ENCODE peak calls at places on chromosomes 6 and 20, in ten cellular contexts. K is heart left ventricle, A is body of pancreas, Q is right lobe of liver, V is A549, F is HCT116, L is HepG2, R is IMR-90, N is upper lobe of left lung, Y is GM12878. I is an unnamed sample.

GRCh38 chr20:44093249-44093582 is 93.8 kb downstream of the JPH2 start:
- ATAC-seq in K (no peak), A (no peak), Q (no peak), V (no peak), F (peak), L (no peak), R (no peak), N (no peak), Y (no peak), I (no peak)

GRCh38 chr6:30211899-30212298 is 1.3 kb downstream of the TRIM26 start:
- ATAC-seq in K (no peak), A (no peak), Q (no peak), V (no peak), F (no peak), L (no peak), R (no peak), N (no peak), Y (no peak), I (no peak)

GRCh38 chr6:149890629-149891045 is 7.3 kb downstream of the RAET1E start:
- ATAC-seq in K (peak), A (no peak), Q (no peak), V (peak), F (no peak), L (no peak), R (no peak), N (no peak), Y (no peak), I (no peak)

GRCh38 chr20:59123011-59123676 is 40.5 kb upstream of the ZNF831 start:
- ATAC-seq in K (no peak), A (no peak), Q (no peak), V (no peak), F (no peak), L (no peak), R (no peak), N (no peak), Y (no peak), I (no peak)

GRCh38 chr6:7523922-7524321 is 17.5 kb upstream of the DSP start:
- ATAC-seq in K (no peak), A (no peak), Q (no peak), V (no peak), F (no peak), L (no peak), R (no peak), N (no peak), Y (no peak), I (no peak)

GRCh38 chr6:112956696-112957525 is 609.8 kb downstream of the RFPL4B start:
- ATAC-seq in K (peak), A (no peak), Q (no peak), V (no peak), F (no peak), L (no peak), R (peak), N (no peak), Y (no peak), I (peak)

GRCh38 chr6:30227763-30228487 is 14.7 kb upstream of the TRIM26 start:
- ATAC-seq in K (no peak), A (no peak), Q (no peak), V (no peak), F (no peak), L (peak), R (no peak), N (no peak), Y (peak), I (no peak)

GRCh38 chr20:12928755-12929401 is 79.9 kb upstream of the SPTLC3 start:
- ATAC-seq in K (no peak), A (peak), Q (no peak), V (no peak), F (no peak), L (peak), R (peak), N (no peak), Y (no peak), I (no peak)

GRCh38 chr6:121573466-121573865 is 138.0 kb downstream of the GJA1 start:
- ATAC-seq in K (peak), A (no peak), Q (peak), V (no peak), F (no peak), L (no peak), R (peak), N (no peak), Y (no peak), I (no peak)

GRCh38 chr20:35893942-35894341 is 60.4 kb downstream of the SCAND1 start:
- ATAC-seq in K (no peak), A (no peak), Q (no peak), V (no peak), F (no peak), L (no peak), R (no peak), N (no peak), Y (peak), I (no peak)

GRCh38 chr6:45548657-45549515 is 171.2 kb upstream of the SUPT3H start:
- ATAC-seq in K (no peak), A (no peak), Q (peak), V (no peak), F (no peak), L (peak), R (peak), N (no peak), Y (peak), I (no peak)

GRCh38 chr20:11155156-11155805 is 481.5 kb upstream of the JAG1 start:
- ATAC-seq in K (no peak), A (no peak), Q (no peak), V (no peak), F (no peak), L (no peak), R (no peak), N (no peak), Y (no peak), I (no peak)

GRCh38 chr20:20423117-20423516 is 55.2 kb downstream of the INSM1 start:
- ATAC-seq in K (no peak), A (no peak), Q (no peak), V (no peak), F (no peak), L (peak), R (no peak), N (no peak), Y (no peak), I (no peak)

GRCh38 chr6:143545976-143546547 is 34.5 kb upstream of the FUCA2 start:
- ATAC-seq in K (no peak), A (no peak), Q (no peak), V (no peak), F (no peak), L (peak), R (peak), N (no peak), Y (no peak), I (no peak)

GRCh38 chr6:45430590-45431202 is 53.0 kb upstream of the SUPT3H start:
- ATAC-seq in K (no peak), A (no peak), Q (no peak), V (no peak), F (no peak), L (no peak), R (no peak), N (no peak), Y (no peak), I (no peak)

GRCh38 chr20:18057106-18057993 is at the start of gene OVOL2:
- ATAC-seq in K (no peak), A (peak), Q (peak), V (peak), F (peak), L (peak), R (no peak), N (peak), Y (no peak), I (no peak)

GRCh38 chr6:115495184-115495583 is 565.5 kb downstream of the FRK start:
- ATAC-seq in K (no peak), A (no peak), Q (no peak), V (no peak), F (no peak), L (no peak), R (no peak), N (no peak), Y (no peak), I (no peak)

GRCh38 chr20:52219441-52219840 is 27.9 kb upstream of the ZFP64 start:
- ATAC-seq in K (no peak), A (no peak), Q (no peak), V (no peak), F (peak), L (peak), R (no peak), N (no peak), Y (no peak), I (no peak)
- TF ChIP-seq POLR2A in K (no peak), A (no peak), Q (no peak), V (no peak), F (no peak), L (no peak), R (no peak), N (no peak), Y (no peak), I (no peak)

GRCh38 chr6:130364224-130364780 is 1.5 kb upstream of the TMEM200A start:
- ATAC-seq in K (no peak), A (no peak), Q (no peak), V (no peak), F (no peak), L (no peak), R (no peak), N (no peak), Y (no peak), I (no peak)

GRCh38 chr6:130357436-130357835 is 8.4 kb upstream of the TMEM200A start:
- ATAC-seq in K (no peak), A (no peak), Q (no peak), V (no peak), F (no peak), L (no peak), R (no peak), N (no peak), Y (no peak), I (no peak)

GRCh38 chr6:130355572-130355971 is 10.2 kb upstream of the TMEM200A start:
- ATAC-seq in K (no peak), A (no peak), Q (no peak), V (no peak), F (no peak), L (no peak), R (no peak), N (no peak), Y (no peak), I (no peak)

GRCh38 chr6:130362128-130362527 is 3.7 kb upstream of the TMEM200A start:
- ATAC-seq in K (no peak), A (no peak), Q (no peak), V (no peak), F (no peak), L (no peak), R (no peak), N (no peak), Y (no peak), I (no peak)

DNA sequence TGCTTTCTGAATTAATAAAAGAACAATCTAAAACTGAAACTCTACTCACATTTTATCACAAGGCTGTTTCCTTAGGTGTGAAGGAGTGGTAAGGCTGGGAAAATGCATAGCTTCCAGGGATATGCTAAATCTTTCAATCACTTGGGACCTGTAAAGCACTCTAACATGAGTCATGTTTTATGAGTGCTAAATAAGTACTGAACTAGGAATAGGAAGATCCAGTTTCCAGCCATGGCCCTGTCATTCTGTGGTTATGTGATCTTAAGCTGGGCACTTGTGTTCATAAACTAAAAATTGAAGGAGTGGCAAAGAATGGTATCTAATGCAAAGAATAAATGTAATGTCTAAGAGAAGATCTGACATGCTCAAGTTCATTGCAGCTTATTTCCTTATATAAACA is 6.1 kb upstream of the TMEM200A start:
- ATAC-seq in K (no peak), A (no peak), Q (no peak), V (no peak), F (no peak), L (no peak), R (no peak), N (no peak), Y (no peak), I (no peak)
- H3K27ac ChIP-seq in K (no peak), A (no peak), Q (no peak), V (no peak), F (no peak), L (no peak), R (no peak), N (no peak), Y (no peak), I (no peak)

GRCh38 chr6:32045811-32046449 is 7.7 kb downstream of the CYP21A2 start:
- ATAC-seq in K (peak), A (no peak), Q (no peak), V (no peak), F (no peak), L (no peak), R (no peak), N (no peak), Y (no peak), I (peak)

GRCh38 chr6:32047539-32047854 is 9.3 kb downstream of the CYP21A2 start:
- ATAC-seq in K (no peak), A (no peak), Q (no peak), V (no peak), F (no peak), L (peak), R (no peak), N (no peak), Y (no peak), I (no peak)

GRCh38 chr6:32046450-32047083 is 8.4 kb downstream of the CYP21A2 start:
- ATAC-seq in K (peak), A (no peak), Q (no peak), V (no peak), F (peak), L (peak), R (peak), N (no peak), Y (no peak), I (peak)

GRCh38 chr6:32047084-32047478 is 8.9 kb downstream of the CYP21A2 start:
- ATAC-seq in K (peak), A (no peak), Q (no peak), V (no peak), F (peak), L (no peak), R (peak), N (no peak), Y (no peak), I (peak)

DNA sequence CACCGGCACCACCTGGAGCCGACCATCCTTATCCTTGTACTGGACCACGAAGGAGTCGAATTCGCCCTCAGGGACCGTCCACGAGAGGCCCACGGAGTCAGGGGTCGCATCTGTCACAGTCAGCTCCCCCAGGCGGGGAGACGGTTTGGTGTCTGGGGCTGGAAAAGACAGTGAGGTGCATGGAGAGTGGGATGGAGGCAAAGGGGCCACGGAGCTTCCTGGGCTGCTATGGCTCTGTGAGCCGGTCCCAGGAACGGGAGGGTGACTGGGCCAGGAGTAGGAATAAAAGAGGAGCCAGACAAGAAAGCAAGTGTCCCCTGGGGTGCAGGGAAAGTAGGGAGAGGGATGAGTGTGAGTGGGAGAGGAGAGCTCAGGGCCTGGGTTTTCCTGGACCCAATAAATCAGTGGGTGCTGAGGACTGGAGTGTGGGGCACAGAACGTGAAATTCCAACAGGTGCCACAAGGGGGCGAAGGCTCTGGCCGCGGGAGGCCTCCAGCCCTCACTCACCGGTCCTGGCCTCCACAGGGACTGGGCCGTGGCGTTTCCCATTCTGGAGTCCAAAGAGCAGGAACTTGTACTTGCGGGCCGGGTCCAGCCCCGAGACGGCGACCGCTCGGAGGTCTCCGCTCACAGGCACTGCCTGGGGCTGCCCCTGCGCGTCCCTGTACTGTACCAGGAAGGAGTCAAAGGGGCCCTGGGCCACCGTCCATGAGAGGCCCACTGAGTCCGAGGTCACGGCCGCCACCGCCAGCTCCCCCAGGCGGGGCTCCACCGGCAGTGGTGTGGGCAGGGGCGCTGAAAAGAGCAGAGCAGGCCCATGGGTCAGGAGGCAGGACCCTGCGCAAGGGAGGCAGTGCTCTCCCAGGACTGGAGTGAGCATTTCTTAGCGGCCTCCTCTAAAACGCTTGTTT is 9.9 kb downstream of the CYP21A2 start:
- ATAC-seq in K (peak), A (peak), Q (peak), V (peak), F (peak), L (peak), R (peak), N (peak), Y (peak), I (peak)
- TF ChIP-seq POLR2A in K (no peak), A (no peak), Q (no peak), V (no peak), F (no peak), L (peak), R (no peak), N (no peak), Y (no peak), I (no peak)

GRCh38 chr6:95087394-95088097 is 489.8 kb upstream of the MANEA start:
- ATAC-seq in K (peak), A (peak), Q (peak), V (no peak), F (peak), L (no peak), R (peak), N (no peak), Y (no peak), I (no peak)
- H3K27ac ChIP-seq in K (no peak), A (no peak), Q (peak), V (no peak), F (no peak), L (no peak), R (no peak), N (no peak), Y (no peak), I (no peak)

GRCh38 chr6:89144358-89145041 is 1.4 kb upstream of the PM20D2 start:
- ATAC-seq in K (no peak), A (no peak), Q (no peak), V (no peak), F (no peak), L (no peak), R (no peak), N (no peak), Y (peak), I (no peak)

GRCh38 chr6:89145461-89145961 is 344 bp upstream of the PM20D2 start:
- ATAC-seq in K (no peak), A (peak), Q (peak), V (peak), F (peak), L (peak), R (peak), N (peak), Y (peak), I (peak)

GRCh38 chr6:89146748-89147715 is 1.2 kb downstream of the PM20D2 start:
- ATAC-seq in K (peak), A (peak), Q (no peak), V (no peak), F (no peak), L (no peak), R (peak), N (no peak), Y (no peak), I (no peak)

GRCh38 chr6:89148016-89148750 is 2.3 kb downstream of the PM20D2 start:
- ATAC-seq in K (no peak), A (no peak), Q (no peak), V (no peak), F (no peak), L (no peak), R (no peak), N (no peak), Y (no peak), I (no peak)

DNA sequence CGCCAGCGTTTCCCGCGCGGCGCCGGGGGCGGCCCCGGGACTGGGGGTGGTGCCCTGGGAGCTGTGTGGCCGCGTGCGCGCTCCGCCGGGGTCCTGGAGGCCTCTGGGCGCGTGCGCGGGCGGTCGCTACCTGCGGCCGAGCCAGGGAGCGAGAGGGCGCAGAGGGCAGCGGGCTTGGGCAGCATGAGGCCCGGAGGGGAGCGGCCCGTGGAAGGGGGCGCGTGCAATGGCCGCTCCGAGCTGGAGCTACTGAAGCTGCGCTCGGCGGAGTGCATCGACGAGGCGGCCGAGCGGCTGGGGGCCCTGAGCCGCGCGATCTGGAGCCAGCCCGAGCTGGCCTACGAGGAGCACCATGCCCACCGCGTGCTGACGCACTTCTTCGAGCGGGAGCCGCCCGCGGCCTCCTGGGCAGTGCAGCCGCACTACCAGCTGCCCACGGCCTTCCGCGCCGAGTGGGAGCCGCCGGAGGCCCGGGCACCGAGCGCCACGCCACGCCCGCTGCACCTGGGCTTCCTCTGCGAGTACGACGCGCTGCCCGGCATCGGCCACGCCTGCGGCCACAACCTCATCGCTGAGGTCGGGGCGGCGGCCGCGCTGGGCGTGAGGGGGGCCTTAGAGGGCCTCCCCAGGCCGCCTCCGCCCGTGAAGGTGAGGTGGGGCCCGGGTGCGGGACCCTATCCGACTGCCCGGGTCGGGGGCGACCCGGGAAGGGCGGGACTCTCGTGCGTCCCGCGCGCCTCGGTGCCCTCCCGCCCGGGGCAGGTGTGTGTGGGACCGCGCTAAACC is at the start of gene PM20D2:
- ATAC-seq in K (peak), A (peak), Q (peak), V (peak), F (peak), L (peak), R (peak), N (peak), Y (peak), I (peak)
- TF ChIP-seq POLR2A in K (peak), A (peak), Q (peak), V (peak), F (peak), L (peak), R (no peak), N (peak), Y (peak), I (no peak)

GRCh38 chr6:96777113-96777512 is 60.2 kb downstream of the GPR63 start:
- ATAC-seq in K (no peak), A (no peak), Q (no peak), V (no peak), F (no peak), L (no peak), R (no peak), N (no peak), Y (no peak), I (no peak)
- H3K27ac ChIP-seq in K (no peak), A (no peak), Q (no peak), V (no peak), F (no peak), L (no peak), R (no peak), N (no peak), Y (no peak), I (no peak)